ENCODE peak calls at places on chromosomes 1 and 21, in four cellular contexts. H is GM12864; J is ELR; C is stimulated activated CD4-positive, alpha-beta T cell treated with anti-CD3 and anti-CD28 coated beads, Interleukin-15, amount 100 ng/mL, for 1 hour. E is an unnamed sample.
A peak's percentile ranks its signal among the peaks of the same experiment; 100 is the strongest.

GRCh38 chr1:184160236-184160635 is 108.7 kb downstream of the TSEN15 start:
- DNase-seq in C (no peak), J (peak; percentile 96), H (no peak), E (peak; percentile 50)

GRCh38 chr1:39178541-39179431 is 25.7 kb upstream of the MACF1 start:
- DNase-seq in J (peak; percentile 96), C (no peak), H (no peak), E (peak; percentile 94)

GRCh38 chr1:56397409-56397808 is 182.0 kb downstream of the PLPP3 start:
- DNase-seq in C (no peak), J (no peak), H (no peak), E (no peak)

GRCh38 chr1:227938911-227939790 is 8.6 kb downstream of the WNT9A start:
- DNase-seq in H (no peak), J (no peak), C (no peak), E (no peak)

GRCh38 chr1:170881268-170882265 is 53.8 kb upstream of the MROH9 start:
- DNase-seq in J (peak; percentile 22), C (no peak), H (peak; percentile 3), E (peak; percentile 70)

GRCh38 chr1:234645964-234646363 is 36.0 kb upstream of the IRF2BP2 start:
- DNase-seq in C (no peak), H (no peak), J (no peak), E (no peak)

GRCh38 chr1:16215882-16216753 is 3.7 kb upstream of the ARHGEF19 start:
- DNase-seq in C (peak; percentile 12), J (peak; percentile 57), H (peak; percentile 68), E (peak; percentile 82)

GRCh38 chr21:39451332-39452206 is at the start of gene SH3BGR:
- DNase-seq in H (no peak), J (no peak), C (no peak), E (peak; percentile 12)

GRCh38 chr1:19938502-19938901 is 15.1 kb upstream of the PLA2G2E start:
- DNase-seq in H (no peak), J (no peak), C (no peak), E (no peak)

GRCh38 chr1:99766378-99766800 is at the start of gene FRRS1:
- DNase-seq in J (peak; percentile 75), C (no peak), H (peak; percentile 90), E (peak; percentile 94)

GRCh38 chr1:221946768-221947167 is 204.9 kb upstream of the DUSP10 start:
- DNase-seq in H (no peak), C (no peak), J (no peak), E (no peak)

GRCh38 chr1:228842094-228842775 is 107.0 kb downstream of the RHOU start:
- DNase-seq in J (peak; percentile 78), H (no peak), C (no peak), E (peak; percentile 78)

GRCh38 chr1:32137111-32137510 is 29.3 kb downstream of the KPNA6 start:
- DNase-seq in J (no peak), C (no peak), H (no peak), E (no peak)

GRCh38 chr21:36396314-36396713 is 11.1 kb downstream of the CHAF1B start:
- DNase-seq in C (no peak), H (no peak), J (no peak), E (no peak)

GRCh38 chr1:25774921-25775774 is 24.8 kb upstream of the SELENON start:
- DNase-seq in H (peak; percentile 18), C (peak; percentile 55), J (no peak), E (no peak)

GRCh38 chr1:56451491-56451890 is 127.9 kb downstream of the PLPP3 start:
- DNase-seq in J (no peak), C (no peak), H (no peak), E (no peak)

GRCh38 chr1:2480986-2481364 is 4.9 kb downstream of the PLCH2 start:
- DNase-seq in C (no peak), J (no peak), H (no peak), E (no peak)

GRCh38 chr1:95369985-95370670 is 136.1 kb downstream of the RWDD3 start:
- DNase-seq in H (no peak), J (peak; percentile 5), C (no peak), E (no peak)

GRCh38 chr1:112251766-112252506 is 144.1 kb upstream of the CTTNBP2NL start:
- DNase-seq in J (peak; percentile 89), H (no peak), C (no peak), E (peak; percentile 77)